ENCODE peak calls at places on chromosome 11, in four cellular contexts. One of them, this sample, is unnamed.

GRCh38 chr11:8250981-8251620 is 12.6 kb downstream of the LMO1 start:
- DNase-seq in mammary epithelial cell: no peak
- DNase-seq in cardiac muscle cell: no peak
- DNase-seq in Caco-2: peak; percentile 12
- DNase-seq in this sample: no peak

GRCh38 chr11:10350341-10350740 is 45.5 kb downstream of the ADM start:
- DNase-seq in cardiac muscle cell: no peak
- DNase-seq in mammary epithelial cell: peak; percentile 66
- DNase-seq in Caco-2: peak; percentile 73
- DNase-seq in this sample: no peak

GRCh38 chr11:8263769-8264410 is at the start of gene LMO1:
- DNase-seq in cardiac muscle cell: peak; percentile 94
- DNase-seq in mammary epithelial cell: peak; percentile 49
- DNase-seq in Caco-2: peak; percentile 61
- DNase-seq in this sample: peak; percentile 27

GRCh38 chr11:2289859-2290258 is 11.9 kb downstream of the C11orf21 start:
- DNase-seq in cardiac muscle cell: no peak
- DNase-seq in mammary epithelial cell: no peak
- DNase-seq in Caco-2: no peak
- DNase-seq in this sample: no peak

GRCh38 chr11:1206391-1207271 is 16.2 kb upstream of the MUC5B start:
- DNase-seq in mammary epithelial cell: no peak
- DNase-seq in cardiac muscle cell: no peak
- DNase-seq in Caco-2: peak; percentile 19
- DNase-seq in this sample: no peak

GRCh38 chr11:77316733-77317342 is 15.4 kb upstream of the GDPD4 start:
- DNase-seq in cardiac muscle cell: no peak
- DNase-seq in mammary epithelial cell: no peak
- DNase-seq in Caco-2: no peak
- DNase-seq in this sample: no peak

GRCh38 chr11:118076754-118077281 is at the start of gene TMPRSS4:
- DNase-seq in Caco-2: peak; percentile 98
- DNase-seq in cardiac muscle cell: no peak
- DNase-seq in mammary epithelial cell: peak; percentile 87
- DNase-seq in this sample: peak; percentile 64

GRCh38 chr11:118434123-118434552 is 2.2 kb upstream of the KMT2A start:
- DNase-seq in cardiac muscle cell: no peak
- DNase-seq in mammary epithelial cell: no peak
- DNase-seq in Caco-2: no peak
- DNase-seq in this sample: no peak

GRCh38 chr11:123046473-123047264 is 15.3 kb downstream of the HSPA8 start:
- DNase-seq in Caco-2: no peak
- DNase-seq in mammary epithelial cell: no peak
- DNase-seq in cardiac muscle cell: no peak
- DNase-seq in this sample: no peak

GRCh38 chr11:21636561-21636960 is 556.3 kb upstream of the ANO5 start:
- DNase-seq in mammary epithelial cell: no peak
- DNase-seq in cardiac muscle cell: no peak
- DNase-seq in Caco-2: no peak
- DNase-seq in this sample: no peak

GRCh38 chr11:134069426-134069921 is 602 bp downstream of the JAM3 start:
- DNase-seq in cardiac muscle cell: peak; percentile 70
- DNase-seq in Caco-2: no peak
- DNase-seq in mammary epithelial cell: no peak
- DNase-seq in this sample: no peak

GRCh38 chr11:71395010-71395560 is 53.1 kb downstream of the DHCR7 start:
- DNase-seq in mammary epithelial cell: no peak
- DNase-seq in Caco-2: no peak
- DNase-seq in cardiac muscle cell: peak; percentile 57
- DNase-seq in this sample: no peak

GRCh38 chr11:41536001-41536568 is 76.6 kb upstream of the LRRC4C start:
- DNase-seq in Caco-2: no peak
- DNase-seq in cardiac muscle cell: no peak
- DNase-seq in mammary epithelial cell: peak; percentile 49
- DNase-seq in this sample: no peak

GRCh38 chr11:65391007-65391406 is 4.6 kb downstream of the FRMD8 start:
- DNase-seq in mammary epithelial cell: no peak
- DNase-seq in cardiac muscle cell: no peak
- DNase-seq in Caco-2: no peak
- DNase-seq in this sample: no peak

GRCh38 chr11:46721286-46721685 is 2.3 kb downstream of the F2 start:
- DNase-seq in mammary epithelial cell: no peak
- DNase-seq in Caco-2: no peak
- DNase-seq in cardiac muscle cell: no peak
- DNase-seq in this sample: no peak

GRCh38 chr11:46722566-46723358 is 3.7 kb downstream of the F2 start:
- DNase-seq in Caco-2: no peak
- DNase-seq in mammary epithelial cell: no peak
- DNase-seq in cardiac muscle cell: no peak
- DNase-seq in this sample: no peak

GRCh38 chr11:46719543-46720218 is 668 bp downstream of the F2 start:
- DNase-seq in mammary epithelial cell: no peak
- DNase-seq in Caco-2: no peak
- DNase-seq in cardiac muscle cell: no peak
- DNase-seq in this sample: no peak

GRCh38 chr11:46718155-46719019 is 626 bp upstream of the F2 start:
- DNase-seq in cardiac muscle cell: no peak
- DNase-seq in Caco-2: peak; percentile 89
- DNase-seq in mammary epithelial cell: no peak
- DNase-seq in this sample: peak; percentile 51

GRCh38 chr11:46719048-46719542 is at the start of gene F2:
- DNase-seq in cardiac muscle cell: no peak
- DNase-seq in mammary epithelial cell: no peak
- DNase-seq in Caco-2: peak; percentile 86
- DNase-seq in this sample: no peak
- H3K4me3 ChIP-seq in cardiac muscle cell: no peak within 1 kb of the TSS
- H3K4me3 ChIP-seq in mammary epithelial cell: no peak within 1 kb of the TSS
- H3K4me3 ChIP-seq in Caco-2: peak within 1 kb of the TSS; percentile 40
- H3K4me3 ChIP-seq in this sample: no peak within 1 kb of the TSS

DNA sequence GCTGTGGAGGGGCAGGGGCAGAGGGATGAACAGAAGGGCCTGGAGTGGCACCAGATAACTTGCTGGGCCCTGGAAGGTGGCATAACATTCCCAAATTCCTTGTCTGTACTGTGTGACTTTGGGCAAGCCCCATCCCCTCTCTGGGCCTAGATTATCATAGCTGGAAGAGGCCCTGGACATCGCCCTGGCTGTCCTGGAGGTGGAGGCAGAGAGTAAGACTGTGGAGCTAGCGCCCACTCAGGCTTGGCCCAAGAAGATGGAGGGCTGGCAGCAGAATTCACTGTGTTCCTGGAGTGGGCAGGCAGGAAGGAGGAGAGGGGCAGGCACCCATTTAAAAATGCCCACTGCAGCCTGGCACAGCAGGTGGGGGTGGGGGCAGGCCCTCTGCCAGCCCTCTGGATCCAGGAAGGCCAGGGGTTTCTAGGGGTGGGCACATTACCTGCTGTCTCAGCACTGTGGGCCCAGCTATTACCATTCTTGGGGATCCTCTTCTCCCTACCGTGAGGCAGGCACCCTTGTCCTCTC is 22.6 kb downstream of the ARHGEF17 start:
- DNase-seq in Caco-2: peak; percentile 77
- DNase-seq in cardiac muscle cell: peak; percentile 49
- DNase-seq in mammary epithelial cell: no peak
- DNase-seq in this sample: no peak
- TF ChIP-seq CTCF in Caco-2: peak; percentile 55
- TF ChIP-seq CTCF in cardiac muscle cell: peak; percentile 58
- TF ChIP-seq CTCF in mammary epithelial cell: peak; percentile 29
- TF ChIP-seq CTCF in this sample: peak; percentile 10

DNA sequence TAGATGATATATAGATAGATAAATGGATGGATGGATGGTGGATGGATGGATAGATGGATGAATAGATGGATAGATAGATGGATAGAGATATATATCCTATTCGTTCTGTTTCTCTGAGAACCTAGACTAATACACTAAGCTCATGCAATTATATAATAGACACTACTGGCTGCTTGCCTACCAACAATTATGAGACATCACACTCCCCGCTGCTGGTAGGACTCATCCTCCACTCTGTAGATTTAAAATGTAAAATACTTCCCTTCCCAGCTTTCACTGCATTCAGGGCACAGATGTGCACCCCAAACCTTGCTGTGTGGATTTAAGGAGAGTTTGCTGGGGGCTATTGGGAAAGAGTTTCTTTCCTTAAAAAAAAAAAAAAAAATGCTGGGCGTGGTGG is 28.3 kb upstream of the RCN1 start:
- DNase-seq in mammary epithelial cell: no peak
- DNase-seq in cardiac muscle cell: no peak
- DNase-seq in Caco-2: no peak
- DNase-seq in this sample: no peak
- H3K4me3 ChIP-seq in mammary epithelial cell: no peak overlapping the region
- H3K4me3 ChIP-seq in cardiac muscle cell: no peak overlapping the region
- H3K4me3 ChIP-seq in Caco-2: no peak overlapping the region
- H3K4me3 ChIP-seq in this sample: no peak overlapping the region

DNA sequence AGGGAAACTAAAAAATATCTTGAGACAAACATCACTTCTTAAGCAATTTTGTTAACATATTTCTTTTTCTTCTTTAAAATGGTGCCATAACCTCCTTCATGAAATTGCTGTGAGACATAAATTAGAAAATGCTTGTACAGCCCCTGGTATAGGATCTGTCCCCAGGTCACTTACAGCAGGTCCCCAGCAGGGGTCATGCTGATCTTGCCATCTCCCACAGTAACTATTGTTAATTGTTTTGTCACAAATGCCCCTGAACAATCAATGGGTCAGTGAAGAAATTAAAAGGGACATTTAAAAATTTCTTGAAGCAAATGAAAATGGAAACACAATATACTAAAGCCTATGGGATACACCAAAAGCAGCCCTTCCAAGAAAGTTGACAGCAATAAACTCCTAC is 99.8 kb upstream of the OR4B1 start:
- DNase-seq in Caco-2: no peak
- DNase-seq in mammary epithelial cell: no peak
- DNase-seq in cardiac muscle cell: no peak
- DNase-seq in this sample: no peak
- TF ChIP-seq CTCF in Caco-2: peak; percentile 37
- TF ChIP-seq CTCF in mammary epithelial cell: peak; percentile 31
- TF ChIP-seq CTCF in cardiac muscle cell: peak; percentile 58
- TF ChIP-seq CTCF in this sample: peak; percentile 57

GRCh38 chr11:108370990-108371389 is 96.3 kb downstream of the C11orf65 start:
- DNase-seq in cardiac muscle cell: no peak
- DNase-seq in Caco-2: no peak
- DNase-seq in mammary epithelial cell: no peak
- DNase-seq in this sample: no peak

GRCh38 chr11:108370315-108370714 is 97.0 kb downstream of the C11orf65 start:
- DNase-seq in cardiac muscle cell: no peak
- DNase-seq in Caco-2: no peak
- DNase-seq in mammary epithelial cell: no peak
- DNase-seq in this sample: peak; percentile 41

GRCh38 chr11:108369064-108369463 is 98.3 kb downstream of the C11orf65 start:
- DNase-seq in cardiac muscle cell: no peak
- DNase-seq in mammary epithelial cell: no peak
- DNase-seq in Caco-2: no peak
- DNase-seq in this sample: no peak

GRCh38 chr11:108364159-108364558 is 103.2 kb downstream of the C11orf65 start:
- DNase-seq in cardiac muscle cell: no peak
- DNase-seq in Caco-2: no peak
- DNase-seq in mammary epithelial cell: no peak
- DNase-seq in this sample: no peak

GRCh38 chr11:108368134-108368533 is 99.2 kb downstream of the C11orf65 start:
- DNase-seq in cardiac muscle cell: no peak
- DNase-seq in mammary epithelial cell: peak; percentile 17
- DNase-seq in Caco-2: no peak
- DNase-seq in this sample: no peak
- H3K4me3 ChIP-seq in cardiac muscle cell: no peak overlapping the region
- H3K4me3 ChIP-seq in mammary epithelial cell: no peak overlapping the region
- H3K4me3 ChIP-seq in Caco-2: no peak overlapping the region
- H3K4me3 ChIP-seq in this sample: no peak overlapping the region

This sample was measured in LNCaP clone FGC.